ENCODE peak calls at places on chromosome 14, in four cellular contexts. O is psoas muscle, C is ascending aorta, F is GM23338. L is an unnamed sample.
A peak's percentile ranks its signal among the peaks of the same experiment; 100 is the strongest.

GRCh38 chr14:23028800-23029199 is 5.9 kb downstream of the PSMB5 start:
- DNase-seq in O (no peak), C (no peak), F (no peak), L (no peak)

GRCh38 chr14:101464310-101464983 is 96.8 kb upstream of the DIO3 start:
- DNase-seq in O (no peak), C (peak; percentile 40), F (no peak), L (no peak)

GRCh38 chr14:33414041-33414440 is 475.4 kb downstream of the NPAS3 start:
- DNase-seq in O (no peak), C (no peak), F (no peak), L (no peak)

GRCh38 chr14:106210650-106211049 is 684.3 kb downstream of the TMEM121 start:
- DNase-seq in O (no peak), C (no peak), F (no peak), L (no peak)

GRCh38 chr14:68506645-68507405 is 286.0 kb downstream of the ZFP36L1 start:
- DNase-seq in O (no peak), C (no peak), F (no peak), L (no peak)

GRCh38 chr14:89444044-89444443 is 27.0 kb upstream of the FOXN3 start:
- DNase-seq in O (no peak), C (no peak), F (no peak), L (no peak)

GRCh38 chr14:35940291-35940690 is 114.2 kb downstream of the BRMS1L start:
- DNase-seq in O (no peak), C (no peak), F (no peak), L (no peak)

GRCh38 chr14:83566567-83566966 is 1963.4 kb upstream of the FLRT2 start:
- DNase-seq in O (no peak), C (no peak), F (no peak), L (no peak)

GRCh38 chr14:90300649-90301048 is 31.1 kb downstream of the NRDE2 start:
- DNase-seq in O (no peak), C (no peak), F (no peak), L (no peak)

GRCh38 chr14:98907271-98907670 is 364.7 kb downstream of the BCL11B start:
- DNase-seq in O (no peak), C (no peak), F (no peak), L (no peak)

GRCh38 chr14:21612324-21612723 is 22.4 kb downstream of the OR10G2 start:
- DNase-seq in O (no peak), C (no peak), F (peak; percentile 7), L (no peak)

GRCh38 chr14:101473795-101474562 is 87.3 kb upstream of the DIO3 start:
- DNase-seq in O (no peak), C (peak; percentile 43), F (no peak), L (no peak)

GRCh38 chr14:91806716-91807115 is 60.6 kb downstream of the TC2N start:
- DNase-seq in O (no peak), C (peak; percentile 48), F (no peak), L (no peak)

GRCh38 chr14:104253223-104253822 is 114.9 kb downstream of the KIF26A start:
- DNase-seq in O (no peak), C (peak; percentile 31), F (no peak), L (no peak)

GRCh38 chr14:77988966-77989365 is 181.2 kb upstream of the NRXN3 start:
- DNase-seq in O (peak; percentile 58), C (peak; percentile 75), F (no peak), L (no peak)

GRCh38 chr14:53409974-53410373 is 256.9 kb upstream of the DDHD1 start:
- DNase-seq in O (no peak), C (no peak), F (no peak), L (no peak)

GRCh38 chr14:73237219-73237785 is at the start of gene PAPLN:
- DNase-seq in O (peak; percentile 70), C (no peak), F (peak; percentile 65), L (no peak)

GRCh38 chr14:21703357-21704339 is 30.0 kb upstream of the OR4E1 start:
- DNase-seq in O (no peak), C (no peak), F (no peak), L (no peak)

GRCh38 chr14:88168498-88169165 is 154.4 kb downstream of the KCNK10 start:
- DNase-seq in O (no peak), C (no peak), F (peak; percentile 76), L (no peak)

GRCh38 chr14:45426685-45427282 is 173.8 kb upstream of the MIS18BP1 start:
- DNase-seq in O (no peak), C (no peak), F (peak; percentile 93), L (no peak)

GRCh38 chr14:70635971-70636595 is 5.6 kb upstream of the TTC9 start:
- DNase-seq in O (no peak), C (no peak), F (no peak), L (no peak)

GRCh38 chr14:64663174-64663573 is 41.0 kb upstream of the PLEKHG3 start:
- DNase-seq in O (no peak), C (no peak), F (no peak), L (no peak)

GRCh38 chr14:61611880-61612630 is 83.3 kb upstream of the HIF1A start:
- DNase-seq in O (no peak), C (no peak), F (no peak), L (no peak)

GRCh38 chr14:93747102-93747501 is 41.2 kb downstream of the PRIMA1 start:
- DNase-seq in O (peak; percentile 43), C (no peak), F (no peak), L (no peak)

GRCh38 chr14:86430807-86431206 is 900.9 kb downstream of the FLRT2 start:
- DNase-seq in O (no peak), C (no peak), F (no peak), L (no peak)

GRCh38 chr14:95234426-95234825 is 77.1 kb upstream of the DICER1 start:
- DNase-seq in O (no peak), C (no peak), F (no peak), L (no peak)

GRCh38 chr14:95235767-95236166 is 78.4 kb upstream of the DICER1 start:
- DNase-seq in O (no peak), C (no peak), F (no peak), L (no peak)

GRCh38 chr14:95233702-95234241 is 76.4 kb upstream of the DICER1 start:
- DNase-seq in O (peak; percentile 82), C (no peak), F (no peak), L (no peak)

GRCh38 chr14:95236221-95236620 is 78.9 kb upstream of the DICER1 start:
- DNase-seq in O (no peak), C (no peak), F (no peak), L (no peak)

GRCh38 chr14:95235351-95235750 is 78.0 kb upstream of the DICER1 start:
- DNase-seq in O (no peak), C (no peak), F (no peak), L (no peak)
- H3K4me3 ChIP-seq in O (no peak overlapping the region), C (no peak overlapping the region), F (no peak overlapping the region), L (no peak overlapping the region)

DNA sequence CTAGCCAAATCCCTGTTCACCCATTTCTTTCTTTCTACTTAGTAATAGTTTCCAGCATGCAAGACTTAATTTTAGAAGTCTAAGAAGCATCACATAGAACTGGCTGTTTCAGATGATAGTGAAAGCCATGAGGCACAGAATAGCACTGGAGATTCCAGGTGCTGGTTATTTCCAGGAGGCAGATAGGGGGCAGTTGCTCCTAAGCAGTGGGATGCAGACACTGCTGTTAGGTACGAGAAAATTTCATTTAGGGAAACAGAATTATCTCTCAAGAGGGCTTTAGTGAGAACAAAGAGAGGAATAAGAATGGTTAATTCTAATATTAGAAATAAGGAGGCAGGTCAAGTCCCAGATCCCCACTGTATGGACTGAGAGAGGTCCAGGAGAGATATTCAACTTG is 3.6 kb upstream of the MDGA2 start:
- DNase-seq in O (no peak), C (no peak), F (peak; percentile 52), L (no peak)
- TF ChIP-seq CTCF in O (no peak), C (no peak), F (peak; percentile 79), L (no peak)

GRCh38 chr14:81625343-81625742 is 91.7 kb upstream of the SEL1L start:
- DNase-seq in O (no peak), C (no peak), F (peak; percentile 67), L (no peak)
- H3K4me3 ChIP-seq in O (no peak overlapping the region), C (no peak overlapping the region), F (no peak overlapping the region), L (no peak overlapping the region)

DNA sequence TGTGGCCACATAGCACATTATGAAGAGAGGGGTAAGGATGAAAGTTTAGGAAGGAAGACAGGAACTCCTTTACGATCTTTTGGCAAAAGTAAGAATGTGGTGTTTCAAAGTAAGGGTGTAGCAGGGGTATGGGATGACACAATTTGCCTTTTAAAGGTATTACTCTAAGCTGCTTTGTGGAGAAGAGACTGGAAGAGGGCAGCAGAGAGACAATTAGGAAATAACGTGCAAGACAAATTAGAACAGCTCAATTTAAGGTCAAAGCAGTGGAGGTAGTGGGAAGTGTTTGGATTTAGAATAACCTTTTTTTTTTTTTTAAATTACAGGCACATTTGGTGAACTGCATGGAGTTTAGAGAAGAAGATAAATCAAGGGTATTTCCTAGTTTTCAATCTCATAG is 342.6 kb downstream of the NOVA1 start:
- DNase-seq in O (no peak), C (no peak), F (peak; percentile 52), L (no peak)
- TF ChIP-seq CTCF in O (no peak), C (no peak), F (peak; percentile 58), L (no peak)

DNA sequence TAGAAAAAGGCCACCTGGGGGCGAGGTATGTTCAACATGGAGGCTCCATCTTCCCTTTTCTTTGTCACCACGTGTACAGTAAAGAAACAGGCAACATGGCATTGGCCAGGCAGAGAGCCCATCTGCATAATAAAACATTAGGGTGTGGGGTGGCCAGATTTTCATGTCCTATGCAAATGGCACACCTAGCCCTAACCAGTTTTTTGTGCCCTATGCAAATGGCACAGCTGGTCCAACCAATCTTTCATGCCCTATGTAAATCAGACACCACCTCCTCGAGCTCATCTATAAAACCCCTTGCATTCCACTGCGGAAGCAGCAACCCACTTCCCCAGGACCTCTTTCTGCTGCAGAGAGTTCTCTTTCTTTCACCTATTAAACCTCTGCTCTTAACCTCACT is 149.1 kb upstream of the RGS6 start:
- DNase-seq in O (no peak), C (no peak), F (no peak), L (no peak)
- H3K4me3 ChIP-seq in O (no peak overlapping the region), C (no peak overlapping the region), F (no peak overlapping the region), L (no peak overlapping the region)

L was measured in lower leg skin.